ENCODE peak calls at places on chromosomes 4 and X, in eight cellular contexts. One of them, this sample, is unnamed.

GRCh38 chrX:112247714-112248113 is 165.1 kb upstream of the TRPC5 start:
- DNase-seq in astrocyte of the spinal cord: no peak
- DNase-seq in fibroblast of lung: no peak
- DNase-seq in stimulated activated CD4-positive, alpha-beta T cell treated with anti-CD3 and anti-CD28 coated beads, TNF-alpha, amount 100 ng/mL, for 1 hour: no peak
- DNase-seq in T follicular helper cell: no peak
- DNase-seq in NCI-H82: no peak
- DNase-seq in LoVo: no peak
- DNase-seq in stimulated activated CD8-positive, alpha-beta memory T cell treated with anti-CD3 and anti-CD28 coated beads, Interleukin-2, amount 100 ng/mL, for 1 hour: no peak
- DNase-seq in this sample: no peak

GRCh38 chr4:77443941-77444340 is 161.7 kb upstream of the CXCL13 start:
- DNase-seq in astrocyte of the spinal cord: no peak
- DNase-seq in fibroblast of lung: peak; percentile 86
- DNase-seq in stimulated activated CD4-positive, alpha-beta T cell treated with anti-CD3 and anti-CD28 coated beads, TNF-alpha, amount 100 ng/mL, for 1 hour: no peak
- DNase-seq in T follicular helper cell: no peak
- DNase-seq in NCI-H82: no peak
- DNase-seq in LoVo: no peak
- DNase-seq in stimulated activated CD8-positive, alpha-beta memory T cell treated with anti-CD3 and anti-CD28 coated beads, Interleukin-2, amount 100 ng/mL, for 1 hour: no peak
- DNase-seq in this sample: no peak

GRCh38 chrX:23902419-23902818 is 5.3 kb downstream of the APOO start:
- DNase-seq in astrocyte of the spinal cord: peak; percentile 73
- DNase-seq in fibroblast of lung: peak; percentile 80
- DNase-seq in stimulated activated CD4-positive, alpha-beta T cell treated with anti-CD3 and anti-CD28 coated beads, TNF-alpha, amount 100 ng/mL, for 1 hour: no peak
- DNase-seq in T follicular helper cell: no peak
- DNase-seq in NCI-H82: peak; percentile 57
- DNase-seq in LoVo: peak; percentile 52
- DNase-seq in stimulated activated CD8-positive, alpha-beta memory T cell treated with anti-CD3 and anti-CD28 coated beads, Interleukin-2, amount 100 ng/mL, for 1 hour: no peak
- DNase-seq in this sample: peak; percentile 72

GRCh38 chr4:76208005-76208765 is 5.4 kb downstream of the SCARB2 start:
- DNase-seq in astrocyte of the spinal cord: peak; percentile 86
- DNase-seq in fibroblast of lung: peak; percentile 94
- DNase-seq in stimulated activated CD4-positive, alpha-beta T cell treated with anti-CD3 and anti-CD28 coated beads, TNF-alpha, amount 100 ng/mL, for 1 hour: no peak
- DNase-seq in T follicular helper cell: no peak
- DNase-seq in NCI-H82: peak; percentile 70
- DNase-seq in LoVo: peak; percentile 72
- DNase-seq in stimulated activated CD8-positive, alpha-beta memory T cell treated with anti-CD3 and anti-CD28 coated beads, Interleukin-2, amount 100 ng/mL, for 1 hour: no peak
- DNase-seq in this sample: peak; percentile 16

GRCh38 chrX:37976153-37976552 is 30.2 kb upstream of the SYTL5 start:
- DNase-seq in astrocyte of the spinal cord: no peak
- DNase-seq in fibroblast of lung: peak; percentile 2
- DNase-seq in stimulated activated CD4-positive, alpha-beta T cell treated with anti-CD3 and anti-CD28 coated beads, TNF-alpha, amount 100 ng/mL, for 1 hour: no peak
- DNase-seq in T follicular helper cell: no peak
- DNase-seq in NCI-H82: no peak
- DNase-seq in LoVo: no peak
- DNase-seq in stimulated activated CD8-positive, alpha-beta memory T cell treated with anti-CD3 and anti-CD28 coated beads, Interleukin-2, amount 100 ng/mL, for 1 hour: no peak
- DNase-seq in this sample: no peak

GRCh38 chr4:105944535-105944934 is 49.3 kb downstream of the NPNT start:
- DNase-seq in astrocyte of the spinal cord: peak; percentile 59
- DNase-seq in fibroblast of lung: peak; percentile 30
- DNase-seq in stimulated activated CD4-positive, alpha-beta T cell treated with anti-CD3 and anti-CD28 coated beads, TNF-alpha, amount 100 ng/mL, for 1 hour: no peak
- DNase-seq in T follicular helper cell: no peak
- DNase-seq in NCI-H82: no peak
- DNase-seq in LoVo: no peak
- DNase-seq in stimulated activated CD8-positive, alpha-beta memory T cell treated with anti-CD3 and anti-CD28 coated beads, Interleukin-2, amount 100 ng/mL, for 1 hour: no peak
- DNase-seq in this sample: no peak

GRCh38 chrX:66544181-66544580 is 94.7 kb downstream of the EDA2R start:
- DNase-seq in astrocyte of the spinal cord: no peak
- DNase-seq in fibroblast of lung: no peak
- DNase-seq in stimulated activated CD4-positive, alpha-beta T cell treated with anti-CD3 and anti-CD28 coated beads, TNF-alpha, amount 100 ng/mL, for 1 hour: no peak
- DNase-seq in T follicular helper cell: no peak
- DNase-seq in NCI-H82: no peak
- DNase-seq in LoVo: no peak
- DNase-seq in stimulated activated CD8-positive, alpha-beta memory T cell treated with anti-CD3 and anti-CD28 coated beads, Interleukin-2, amount 100 ng/mL, for 1 hour: no peak
- DNase-seq in this sample: no peak

GRCh38 chrX:155819966-155820491 is 61.1 kb upstream of the VAMP7 start:
- DNase-seq in astrocyte of the spinal cord: peak; percentile 82
- DNase-seq in fibroblast of lung: peak; percentile 88
- DNase-seq in stimulated activated CD4-positive, alpha-beta T cell treated with anti-CD3 and anti-CD28 coated beads, TNF-alpha, amount 100 ng/mL, for 1 hour: peak; percentile 7
- DNase-seq in T follicular helper cell: peak; percentile 18
- DNase-seq in NCI-H82: peak; percentile 78
- DNase-seq in LoVo: peak; percentile 61
- DNase-seq in stimulated activated CD8-positive, alpha-beta memory T cell treated with anti-CD3 and anti-CD28 coated beads, Interleukin-2, amount 100 ng/mL, for 1 hour: peak; percentile 1
- DNase-seq in this sample: peak; percentile 78

GRCh38 chrX:43589735-43590515 is 66.2 kb upstream of the MAOA start:
- DNase-seq in astrocyte of the spinal cord: peak; percentile 3
- DNase-seq in fibroblast of lung: peak; percentile 90
- DNase-seq in stimulated activated CD4-positive, alpha-beta T cell treated with anti-CD3 and anti-CD28 coated beads, TNF-alpha, amount 100 ng/mL, for 1 hour: no peak
- DNase-seq in T follicular helper cell: no peak
- DNase-seq in NCI-H82: no peak
- DNase-seq in LoVo: no peak
- DNase-seq in stimulated activated CD8-positive, alpha-beta memory T cell treated with anti-CD3 and anti-CD28 coated beads, Interleukin-2, amount 100 ng/mL, for 1 hour: no peak
- DNase-seq in this sample: no peak

GRCh38 chr4:70994387-70995099 is 1.1 kb downstream of the DCK start:
- DNase-seq in astrocyte of the spinal cord: no peak
- DNase-seq in fibroblast of lung: no peak
- DNase-seq in stimulated activated CD4-positive, alpha-beta T cell treated with anti-CD3 and anti-CD28 coated beads, TNF-alpha, amount 100 ng/mL, for 1 hour: no peak
- DNase-seq in T follicular helper cell: no peak
- DNase-seq in NCI-H82: no peak
- DNase-seq in LoVo: no peak
- DNase-seq in stimulated activated CD8-positive, alpha-beta memory T cell treated with anti-CD3 and anti-CD28 coated beads, Interleukin-2, amount 100 ng/mL, for 1 hour: no peak
- DNase-seq in this sample: no peak

GRCh38 chrX:150464001-150464400 is 100.9 kb downstream of the MAMLD1 start:
- DNase-seq in astrocyte of the spinal cord: no peak
- DNase-seq in fibroblast of lung: no peak
- DNase-seq in stimulated activated CD4-positive, alpha-beta T cell treated with anti-CD3 and anti-CD28 coated beads, TNF-alpha, amount 100 ng/mL, for 1 hour: no peak
- DNase-seq in T follicular helper cell: no peak
- DNase-seq in NCI-H82: no peak
- DNase-seq in LoVo: no peak
- DNase-seq in stimulated activated CD8-positive, alpha-beta memory T cell treated with anti-CD3 and anti-CD28 coated beads, Interleukin-2, amount 100 ng/mL, for 1 hour: no peak
- DNase-seq in this sample: no peak

GRCh38 chrX:48278958-48279357 is 23.8 kb downstream of the SSX1 start:
- DNase-seq in astrocyte of the spinal cord: no peak
- DNase-seq in fibroblast of lung: no peak
- DNase-seq in stimulated activated CD4-positive, alpha-beta T cell treated with anti-CD3 and anti-CD28 coated beads, TNF-alpha, amount 100 ng/mL, for 1 hour: no peak
- DNase-seq in T follicular helper cell: no peak
- DNase-seq in NCI-H82: no peak
- DNase-seq in LoVo: no peak
- DNase-seq in stimulated activated CD8-positive, alpha-beta memory T cell treated with anti-CD3 and anti-CD28 coated beads, Interleukin-2, amount 100 ng/mL, for 1 hour: no peak
- DNase-seq in this sample: no peak

GRCh38 chrX:123013141-123013540 is 170.9 kb upstream of the GRIA3 start:
- DNase-seq in astrocyte of the spinal cord: no peak
- DNase-seq in fibroblast of lung: no peak
- DNase-seq in stimulated activated CD4-positive, alpha-beta T cell treated with anti-CD3 and anti-CD28 coated beads, TNF-alpha, amount 100 ng/mL, for 1 hour: no peak
- DNase-seq in T follicular helper cell: no peak
- DNase-seq in NCI-H82: no peak
- DNase-seq in LoVo: no peak
- DNase-seq in stimulated activated CD8-positive, alpha-beta memory T cell treated with anti-CD3 and anti-CD28 coated beads, Interleukin-2, amount 100 ng/mL, for 1 hour: no peak
- DNase-seq in this sample: no peak

GRCh38 chrX:130393451-130394074 is 8.1 kb upstream of the GPR119 start:
- DNase-seq in astrocyte of the spinal cord: peak; percentile 50
- DNase-seq in fibroblast of lung: peak; percentile 50
- DNase-seq in stimulated activated CD4-positive, alpha-beta T cell treated with anti-CD3 and anti-CD28 coated beads, TNF-alpha, amount 100 ng/mL, for 1 hour: no peak
- DNase-seq in T follicular helper cell: no peak
- DNase-seq in NCI-H82: peak; percentile 73
- DNase-seq in LoVo: peak; percentile 39
- DNase-seq in stimulated activated CD8-positive, alpha-beta memory T cell treated with anti-CD3 and anti-CD28 coated beads, Interleukin-2, amount 100 ng/mL, for 1 hour: no peak
- DNase-seq in this sample: peak; percentile 54

GRCh38 chr4:4509521-4509920 is 32.3 kb downstream of the STX18 start:
- DNase-seq in astrocyte of the spinal cord: no peak
- DNase-seq in fibroblast of lung: no peak
- DNase-seq in stimulated activated CD4-positive, alpha-beta T cell treated with anti-CD3 and anti-CD28 coated beads, TNF-alpha, amount 100 ng/mL, for 1 hour: no peak
- DNase-seq in T follicular helper cell: no peak
- DNase-seq in NCI-H82: no peak
- DNase-seq in LoVo: no peak
- DNase-seq in stimulated activated CD8-positive, alpha-beta memory T cell treated with anti-CD3 and anti-CD28 coated beads, Interleukin-2, amount 100 ng/mL, for 1 hour: no peak
- DNase-seq in this sample: no peak

GRCh38 chr4:119585771-119586170 is 42.8 kb downstream of the PDE5A start:
- DNase-seq in astrocyte of the spinal cord: peak; percentile 29
- DNase-seq in fibroblast of lung: peak; percentile 21
- DNase-seq in stimulated activated CD4-positive, alpha-beta T cell treated with anti-CD3 and anti-CD28 coated beads, TNF-alpha, amount 100 ng/mL, for 1 hour: no peak
- DNase-seq in T follicular helper cell: no peak
- DNase-seq in NCI-H82: no peak
- DNase-seq in LoVo: no peak
- DNase-seq in stimulated activated CD8-positive, alpha-beta memory T cell treated with anti-CD3 and anti-CD28 coated beads, Interleukin-2, amount 100 ng/mL, for 1 hour: no peak
- DNase-seq in this sample: no peak

GRCh38 chr4:26860922-26861433 is 337 bp downstream of the STIM2 start:
- DNase-seq in astrocyte of the spinal cord: peak; percentile 51
- DNase-seq in fibroblast of lung: peak; percentile 42
- DNase-seq in stimulated activated CD4-positive, alpha-beta T cell treated with anti-CD3 and anti-CD28 coated beads, TNF-alpha, amount 100 ng/mL, for 1 hour: peak; percentile 34
- DNase-seq in T follicular helper cell: peak; percentile 31
- DNase-seq in NCI-H82: peak; percentile 49
- DNase-seq in LoVo: peak; percentile 32
- DNase-seq in stimulated activated CD8-positive, alpha-beta memory T cell treated with anti-CD3 and anti-CD28 coated beads, Interleukin-2, amount 100 ng/mL, for 1 hour: peak; percentile 31
- DNase-seq in this sample: no peak

GRCh38 chr4:132710971-132711370 is 438.1 kb upstream of the PCDH10 start:
- DNase-seq in astrocyte of the spinal cord: no peak
- DNase-seq in fibroblast of lung: no peak
- DNase-seq in stimulated activated CD4-positive, alpha-beta T cell treated with anti-CD3 and anti-CD28 coated beads, TNF-alpha, amount 100 ng/mL, for 1 hour: no peak
- DNase-seq in T follicular helper cell: no peak
- DNase-seq in NCI-H82: no peak
- DNase-seq in LoVo: no peak
- DNase-seq in stimulated activated CD8-positive, alpha-beta memory T cell treated with anti-CD3 and anti-CD28 coated beads, Interleukin-2, amount 100 ng/mL, for 1 hour: no peak
- DNase-seq in this sample: no peak

GRCh38 chr4:152290522-152290921 is 245.4 kb downstream of the FBXW7 start:
- DNase-seq in astrocyte of the spinal cord: no peak
- DNase-seq in fibroblast of lung: no peak
- DNase-seq in stimulated activated CD4-positive, alpha-beta T cell treated with anti-CD3 and anti-CD28 coated beads, TNF-alpha, amount 100 ng/mL, for 1 hour: no peak
- DNase-seq in T follicular helper cell: no peak
- DNase-seq in NCI-H82: no peak
- DNase-seq in LoVo: no peak
- DNase-seq in stimulated activated CD8-positive, alpha-beta memory T cell treated with anti-CD3 and anti-CD28 coated beads, Interleukin-2, amount 100 ng/mL, for 1 hour: no peak
- DNase-seq in this sample: no peak

GRCh38 chr4:6909970-6910339 is 329 bp downstream of the TBC1D14 start:
- DNase-seq in astrocyte of the spinal cord: no peak
- DNase-seq in fibroblast of lung: no peak
- DNase-seq in stimulated activated CD4-positive, alpha-beta T cell treated with anti-CD3 and anti-CD28 coated beads, TNF-alpha, amount 100 ng/mL, for 1 hour: peak; percentile 25
- DNase-seq in T follicular helper cell: peak; percentile 10
- DNase-seq in NCI-H82: no peak
- DNase-seq in LoVo: no peak
- DNase-seq in stimulated activated CD8-positive, alpha-beta memory T cell treated with anti-CD3 and anti-CD28 coated beads, Interleukin-2, amount 100 ng/mL, for 1 hour: no peak
- DNase-seq in this sample: no peak

GRCh38 chr4:176676901-176677300 is 115.8 kb downstream of the VEGFC start:
- DNase-seq in astrocyte of the spinal cord: no peak
- DNase-seq in fibroblast of lung: no peak
- DNase-seq in stimulated activated CD4-positive, alpha-beta T cell treated with anti-CD3 and anti-CD28 coated beads, TNF-alpha, amount 100 ng/mL, for 1 hour: no peak
- DNase-seq in T follicular helper cell: no peak
- DNase-seq in NCI-H82: no peak
- DNase-seq in LoVo: no peak
- DNase-seq in stimulated activated CD8-positive, alpha-beta memory T cell treated with anti-CD3 and anti-CD28 coated beads, Interleukin-2, amount 100 ng/mL, for 1 hour: no peak
- DNase-seq in this sample: no peak

GRCh38 chr4:112099701-112100289 is 45.5 kb upstream of the FAM241A start:
- DNase-seq in astrocyte of the spinal cord: peak; percentile 73
- DNase-seq in fibroblast of lung: peak; percentile 85
- DNase-seq in stimulated activated CD4-positive, alpha-beta T cell treated with anti-CD3 and anti-CD28 coated beads, TNF-alpha, amount 100 ng/mL, for 1 hour: no peak
- DNase-seq in T follicular helper cell: no peak
- DNase-seq in NCI-H82: peak; percentile 53
- DNase-seq in LoVo: peak; percentile 65
- DNase-seq in stimulated activated CD8-positive, alpha-beta memory T cell treated with anti-CD3 and anti-CD28 coated beads, Interleukin-2, amount 100 ng/mL, for 1 hour: no peak
- DNase-seq in this sample: peak; percentile 64

GRCh38 chrX:65601530-65602281 is 65.7 kb upstream of the MSN start:
- DNase-seq in astrocyte of the spinal cord: peak; percentile 85
- DNase-seq in fibroblast of lung: peak; percentile 90
- DNase-seq in stimulated activated CD4-positive, alpha-beta T cell treated with anti-CD3 and anti-CD28 coated beads, TNF-alpha, amount 100 ng/mL, for 1 hour: no peak
- DNase-seq in T follicular helper cell: peak; percentile 30
- DNase-seq in NCI-H82: no peak
- DNase-seq in LoVo: peak; percentile 1
- DNase-seq in stimulated activated CD8-positive, alpha-beta memory T cell treated with anti-CD3 and anti-CD28 coated beads, Interleukin-2, amount 100 ng/mL, for 1 hour: no peak
- DNase-seq in this sample: no peak

GRCh38 chrX:39195156-39195555 is 393.9 kb downstream of the MID1IP1 start:
- DNase-seq in astrocyte of the spinal cord: no peak
- DNase-seq in fibroblast of lung: no peak
- DNase-seq in stimulated activated CD4-positive, alpha-beta T cell treated with anti-CD3 and anti-CD28 coated beads, TNF-alpha, amount 100 ng/mL, for 1 hour: no peak
- DNase-seq in T follicular helper cell: no peak
- DNase-seq in NCI-H82: peak; percentile 78
- DNase-seq in LoVo: no peak
- DNase-seq in stimulated activated CD8-positive, alpha-beta memory T cell treated with anti-CD3 and anti-CD28 coated beads, Interleukin-2, amount 100 ng/mL, for 1 hour: no peak
- DNase-seq in this sample: peak; percentile 44

GRCh38 chr4:182306792-182307507 is 63.7 kb downstream of the TENM3 start:
- DNase-seq in astrocyte of the spinal cord: peak; percentile 36
- DNase-seq in fibroblast of lung: peak; percentile 44
- DNase-seq in stimulated activated CD4-positive, alpha-beta T cell treated with anti-CD3 and anti-CD28 coated beads, TNF-alpha, amount 100 ng/mL, for 1 hour: no peak
- DNase-seq in T follicular helper cell: no peak
- DNase-seq in NCI-H82: no peak
- DNase-seq in LoVo: no peak
- DNase-seq in stimulated activated CD8-positive, alpha-beta memory T cell treated with anti-CD3 and anti-CD28 coated beads, Interleukin-2, amount 100 ng/mL, for 1 hour: no peak
- DNase-seq in this sample: no peak

GRCh38 chr4:134328741-134329140 is 127.2 kb upstream of the PABPC4L start:
- DNase-seq in astrocyte of the spinal cord: no peak
- DNase-seq in fibroblast of lung: no peak
- DNase-seq in stimulated activated CD4-positive, alpha-beta T cell treated with anti-CD3 and anti-CD28 coated beads, TNF-alpha, amount 100 ng/mL, for 1 hour: no peak
- DNase-seq in T follicular helper cell: no peak
- DNase-seq in NCI-H82: no peak
- DNase-seq in LoVo: no peak
- DNase-seq in stimulated activated CD8-positive, alpha-beta memory T cell treated with anti-CD3 and anti-CD28 coated beads, Interleukin-2, amount 100 ng/mL, for 1 hour: no peak
- DNase-seq in this sample: no peak

GRCh38 chr4:150423074-150423473 is 158.9 kb upstream of the MAB21L2 start:
- DNase-seq in astrocyte of the spinal cord: no peak
- DNase-seq in fibroblast of lung: no peak
- DNase-seq in stimulated activated CD4-positive, alpha-beta T cell treated with anti-CD3 and anti-CD28 coated beads, TNF-alpha, amount 100 ng/mL, for 1 hour: no peak
- DNase-seq in T follicular helper cell: no peak
- DNase-seq in NCI-H82: no peak
- DNase-seq in LoVo: no peak
- DNase-seq in stimulated activated CD8-positive, alpha-beta memory T cell treated with anti-CD3 and anti-CD28 coated beads, Interleukin-2, amount 100 ng/mL, for 1 hour: no peak
- DNase-seq in this sample: no peak

GRCh38 chr4:152021788-152022438 is 261.1 kb upstream of the GATB start:
- DNase-seq in astrocyte of the spinal cord: no peak
- DNase-seq in fibroblast of lung: no peak
- DNase-seq in stimulated activated CD4-positive, alpha-beta T cell treated with anti-CD3 and anti-CD28 coated beads, TNF-alpha, amount 100 ng/mL, for 1 hour: no peak
- DNase-seq in T follicular helper cell: no peak
- DNase-seq in NCI-H82: no peak
- DNase-seq in LoVo: no peak
- DNase-seq in stimulated activated CD8-positive, alpha-beta memory T cell treated with anti-CD3 and anti-CD28 coated beads, Interleukin-2, amount 100 ng/mL, for 1 hour: no peak
- DNase-seq in this sample: peak; percentile 51

GRCh38 chr4:73257995-73258667 is 467 bp downstream of the ANKRD17 start:
- DNase-seq in astrocyte of the spinal cord: peak; percentile 22
- DNase-seq in fibroblast of lung: peak; percentile 41
- DNase-seq in stimulated activated CD4-positive, alpha-beta T cell treated with anti-CD3 and anti-CD28 coated beads, TNF-alpha, amount 100 ng/mL, for 1 hour: no peak
- DNase-seq in T follicular helper cell: no peak
- DNase-seq in NCI-H82: peak; percentile 72
- DNase-seq in LoVo: peak; percentile 5
- DNase-seq in stimulated activated CD8-positive, alpha-beta memory T cell treated with anti-CD3 and anti-CD28 coated beads, Interleukin-2, amount 100 ng/mL, for 1 hour: no peak
- DNase-seq in this sample: peak; percentile 33

GRCh38 chr4:111230265-111230664 is 607.4 kb upstream of the PITX2 start:
- DNase-seq in astrocyte of the spinal cord: peak; percentile 38
- DNase-seq in fibroblast of lung: no peak
- DNase-seq in stimulated activated CD4-positive, alpha-beta T cell treated with anti-CD3 and anti-CD28 coated beads, TNF-alpha, amount 100 ng/mL, for 1 hour: no peak
- DNase-seq in T follicular helper cell: no peak
- DNase-seq in NCI-H82: no peak
- DNase-seq in LoVo: no peak
- DNase-seq in stimulated activated CD8-positive, alpha-beta memory T cell treated with anti-CD3 and anti-CD28 coated beads, Interleukin-2, amount 100 ng/mL, for 1 hour: no peak
- DNase-seq in this sample: no peak